ENCODE peak calls at places on chromosomes 16 and 17, in eight cellular contexts. E, J, A, R, W, H, C and I are unnamed samples.

GRCh38 chr17:78315355-78316114 is 44.3 kb downstream of the SOCS3 start:
- DNase-seq in E (peak; percentile 89), J (peak; percentile 98), A (peak; percentile 90), R (peak; percentile 57), W (peak; percentile 83), H (peak; percentile 45), C (peak; percentile 97), I (no peak)

GRCh38 chr17:28975031-28975430 is 23.7 kb upstream of the PHF12 start:
- DNase-seq in E (peak; percentile 48), J (no peak), A (no peak), R (no peak), W (no peak), H (no peak), C (no peak), I (no peak)

GRCh38 chr17:15490634-15491261 is 23.3 kb upstream of the CDRT4 start:
- DNase-seq in E (peak; percentile 86), J (peak; percentile 62), A (peak; percentile 59), R (no peak), W (peak; percentile 71), H (no peak), C (peak; percentile 89), I (no peak)

GRCh38 chr16:15950167-15950854 is 895 bp downstream of the ABCC1 start:
- DNase-seq in E (no peak), J (peak; percentile 44), A (peak; percentile 51), R (peak; percentile 61), W (peak; percentile 63), H (no peak), C (peak; percentile 63), I (peak; percentile 33)

GRCh38 chr17:31740611-31741082 is 118.4 kb downstream of the COPRS start:
- DNase-seq in E (no peak), J (peak; percentile 45), A (peak; percentile 48), R (no peak), W (peak; percentile 97), H (no peak), C (peak; percentile 95), I (no peak)

GRCh38 chr16:17607075-17607509 is 136.3 kb upstream of the XYLT1 start:
- DNase-seq in E (no peak), J (no peak), A (no peak), R (no peak), W (no peak), H (no peak), C (no peak), I (no peak)

GRCh38 chr17:46043606-46044005 is 44.6 kb downstream of the STH start:
- DNase-seq in E (no peak), J (no peak), A (no peak), R (no peak), W (no peak), H (no peak), C (no peak), I (no peak)

GRCh38 chr16:49781401-49781800 is 74.5 kb downstream of the ZNF423 start:
- DNase-seq in E (no peak), J (no peak), A (peak; percentile 52), R (no peak), W (no peak), H (no peak), C (no peak), I (no peak)

GRCh38 chr17:1577186-1577585 is 14.6 kb upstream of the PITPNA start:
- DNase-seq in E (peak; percentile 92), J (peak; percentile 87), A (peak; percentile 84), R (no peak), W (peak; percentile 97), H (no peak), C (peak; percentile 95), I (no peak)

GRCh38 chr17:72890711-72891110 is 201.8 kb downstream of the SLC39A11 start:
- DNase-seq in E (no peak), J (no peak), A (peak; percentile 63), R (no peak), W (peak; percentile 25), H (no peak), C (peak; percentile 50), I (no peak)

GRCh38 chr17:74599531-74599939 is 7.5 kb upstream of the CD300LD start:
- DNase-seq in E (no peak), J (no peak), A (no peak), R (no peak), W (no peak), H (no peak), C (no peak), I (no peak)

DNA sequence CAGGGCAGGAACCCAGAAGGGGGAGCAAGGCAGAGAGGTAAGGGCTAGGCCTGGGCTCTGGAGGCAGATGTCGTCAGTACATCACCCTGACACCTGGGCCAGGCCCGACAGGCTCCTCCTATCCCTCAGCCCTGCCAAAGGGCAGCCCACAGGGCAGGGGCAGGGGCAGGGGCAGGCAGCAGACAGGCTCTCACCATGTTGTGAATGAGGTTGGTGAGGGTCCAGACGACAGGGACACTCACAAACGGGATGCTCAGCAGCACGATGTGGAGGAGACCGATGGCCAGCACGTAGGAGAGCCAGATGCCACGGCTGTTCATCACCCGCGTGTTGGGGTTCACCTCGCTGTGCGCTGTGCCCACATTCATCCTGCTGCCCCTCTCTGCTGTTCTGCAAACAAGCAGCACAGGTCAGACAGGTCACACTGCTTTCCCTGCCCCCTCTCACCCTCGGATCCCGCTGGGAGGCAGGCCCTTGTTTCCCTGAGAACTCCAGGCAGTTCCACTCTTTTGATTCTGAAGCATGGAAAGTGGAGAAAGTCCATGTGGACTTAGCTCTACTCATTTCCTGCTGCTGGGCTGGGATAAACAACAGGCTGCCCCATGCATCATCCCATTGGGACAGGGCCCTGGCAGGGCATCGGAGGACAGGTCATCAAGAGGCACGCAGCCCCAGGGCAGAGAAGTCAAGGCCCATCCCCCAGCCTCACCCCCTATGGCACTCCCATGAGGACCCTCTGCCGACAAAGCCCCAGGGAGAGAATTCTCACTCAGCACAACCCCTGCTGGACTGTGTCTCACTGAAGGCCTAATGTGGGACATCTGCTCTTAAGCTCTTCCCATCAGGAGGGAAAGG is 3.3 kb downstream of the ORMDL3 start:
- DNase-seq in E (no peak), J (peak; percentile 17), A (peak; percentile 45), R (no peak), W (peak; percentile 37), H (no peak), C (peak; percentile 68), I (no peak)
- TF ChIP-seq CTCF in E (no peak), J (peak; percentile 36), A (peak; percentile 69), R (no peak), W (peak; percentile 26), H (no peak), C (no peak), I (no peak)

DNA sequence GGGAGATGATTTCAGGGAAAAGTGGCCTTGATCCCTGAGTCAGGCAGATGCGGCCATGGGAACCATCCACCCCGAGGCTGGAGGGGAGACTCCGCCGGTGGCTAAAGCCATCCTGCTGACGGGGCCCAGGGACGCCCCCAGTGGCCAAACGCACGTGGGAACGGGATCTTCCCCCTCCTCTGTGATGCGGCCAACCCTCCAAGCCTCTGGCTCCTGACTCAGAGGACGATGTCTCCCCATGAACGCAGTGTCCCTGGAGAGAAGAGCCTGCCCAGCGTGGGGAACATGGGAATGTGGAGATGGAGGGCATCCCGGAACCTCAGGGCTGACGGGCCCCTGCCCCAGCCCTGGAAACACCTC is 25.0 kb downstream of the SLC7A5 start:
- DNase-seq in E (peak; percentile 71), J (peak; percentile 67), A (no peak), R (no peak), W (no peak), H (no peak), C (no peak), I (no peak)
- TF ChIP-seq CTCF in E (no peak), J (peak; percentile 30), A (peak; percentile 7), R (peak; percentile 3), W (no peak), H (no peak), C (no peak), I (no peak)

GRCh38 chr17:66978514-66979061 is 14.1 kb downstream of the CACNG4 start:
- DNase-seq in E (peak; percentile 88), J (no peak), A (no peak), R (no peak), W (peak; percentile 21), H (no peak), C (no peak), I (no peak)

GRCh38 chr17:66975188-66975587 is 10.7 kb downstream of the CACNG4 start:
- DNase-seq in E (no peak), J (no peak), A (no peak), R (no peak), W (no peak), H (no peak), C (no peak), I (no peak)

GRCh38 chr17:66976781-66977201 is 12.3 kb downstream of the CACNG4 start:
- DNase-seq in E (peak; percentile 43), J (no peak), A (no peak), R (no peak), W (no peak), H (no peak), C (peak; percentile 28), I (no peak)

GRCh38 chr17:66976379-66976663 is 11.8 kb downstream of the CACNG4 start:
- DNase-seq in E (no peak), J (no peak), A (no peak), R (no peak), W (no peak), H (no peak), C (no peak), I (no peak)

GRCh38 chr17:66975614-66976378 is 11.3 kb downstream of the CACNG4 start:
- DNase-seq in E (peak; percentile 38), J (no peak), A (peak; percentile 12), R (peak; percentile 37), W (no peak), H (no peak), C (no peak), I (no peak)
- TF ChIP-seq CTCF in E (no peak), J (no peak), A (peak; percentile 31), R (peak; percentile 32), W (no peak), H (no peak), C (no peak), I (no peak)

GRCh38 chr17:56755310-56755709 is 78.4 kb downstream of the C17orf67 start:
- DNase-seq in E (no peak), J (no peak), A (no peak), R (no peak), W (no peak), H (no peak), C (no peak), I (no peak)

GRCh38 chr17:56754523-56755208 is 79.1 kb downstream of the C17orf67 start:
- DNase-seq in E (no peak), J (peak; percentile 59), A (peak; percentile 81), R (peak; percentile 11), W (peak; percentile 65), H (no peak), C (peak; percentile 9), I (no peak)

GRCh38 chr17:56752263-56752662 is 81.5 kb downstream of the C17orf67 start:
- DNase-seq in E (no peak), J (no peak), A (no peak), R (no peak), W (peak; percentile 17), H (no peak), C (peak; percentile 8), I (no peak)

GRCh38 chr17:56756536-56756935 is 77.2 kb downstream of the C17orf67 start:
- DNase-seq in E (no peak), J (peak; percentile 92), A (peak; percentile 96), R (no peak), W (peak; percentile 96), H (no peak), C (peak; percentile 80), I (no peak)

DNA sequence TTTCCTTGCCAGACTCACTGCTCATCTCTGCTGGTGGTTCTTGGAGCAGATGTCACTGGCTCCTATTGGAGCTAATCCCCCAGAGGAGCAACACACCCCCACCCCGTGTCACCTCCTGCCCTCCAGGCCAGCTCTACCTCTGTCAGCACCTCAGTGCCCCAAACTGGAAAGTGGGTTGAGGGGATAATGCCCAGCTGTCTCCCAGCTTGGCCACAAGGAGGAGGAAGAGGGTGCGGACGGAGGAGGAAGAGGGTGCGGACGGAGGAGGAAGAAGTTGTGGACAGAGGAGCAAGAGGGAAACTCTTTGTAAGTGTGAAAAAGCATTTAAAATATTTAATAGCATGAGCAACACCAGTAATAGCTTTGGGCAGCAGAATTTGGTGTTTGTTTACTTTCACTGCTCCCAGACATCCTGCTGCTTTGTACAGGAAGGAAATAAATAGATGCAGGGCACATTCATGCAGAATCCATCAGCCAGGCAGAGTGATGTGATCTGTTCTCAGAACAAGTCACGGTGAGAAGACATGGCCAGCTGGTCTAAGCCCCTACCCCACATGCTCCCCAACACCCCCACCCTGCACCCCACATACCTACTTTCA is 82.5 kb downstream of the C17orf67 start:
- DNase-seq in E (no peak), J (no peak), A (no peak), R (no peak), W (no peak), H (no peak), C (no peak), I (no peak)
- TF ChIP-seq CTCF in E (no peak), J (peak; percentile 28), A (peak; percentile 34), R (no peak), W (no peak), H (no peak), C (peak; percentile 21), I (no peak)